ENCODE peak calls at places on chromosomes 6 and 20, in four cellular contexts. O is NT2/D1, L is HepG2, H is ascending aorta. T is an unnamed sample.

GRCh38 chr6:170052991-170053821 is 237.7 kb downstream of the DLL1 start:
- DNase-seq in L (no peak), O (no peak), H (no peak), T (no peak)

GRCh38 chr6:149728499-149729234 is 10.8 kb upstream of the LATS1 start:
- DNase-seq in O (no peak), H (no peak), L (no peak), T (peak)

GRCh38 chr6:121064345-121064744 is 269.9 kb downstream of the TBC1D32 start:
- DNase-seq in H (no peak), O (no peak), L (no peak), T (no peak)

GRCh38 chr6:17305219-17306001 is 24.2 kb downstream of the RBM24 start:
- DNase-seq in H (no peak), L (no peak), O (no peak), T (no peak)

GRCh38 chr20:24392612-24393011 is 76.8 kb upstream of the SYNDIG1 start:
- DNase-seq in H (no peak), L (no peak), O (no peak), T (no peak)

GRCh38 chr20:36082516-36082915 is 72.0 kb upstream of the EPB41L1 start:
- DNase-seq in O (no peak), L (no peak), H (no peak), T (peak)

GRCh38 chr20:57540889-57541288 is 15.9 kb upstream of the CTCFL start:
- DNase-seq in H (no peak), L (no peak), O (no peak), T (peak)

GRCh38 chr20:38692436-38693411 is 31.6 kb upstream of the SLC32A1 start:
- DNase-seq in O (peak), L (peak), H (no peak), T (peak)

GRCh38 chr6:112227992-112228391 is 26.4 kb downstream of the LAMA4 start:
- DNase-seq in O (no peak), L (no peak), H (no peak), T (no peak)

GRCh38 chr6:113291751-113292445 is 565.2 kb upstream of the MARCKS start:
- DNase-seq in L (no peak), O (no peak), H (no peak), T (no peak)

GRCh38 chr6:44456070-44456965 is 68.8 kb downstream of the CDC5L start:
- DNase-seq in L (peak), H (no peak), O (peak), T (peak)
- H3K4me3 ChIP-seq in L (no peak), H (peak), O (no peak), T (no peak)

DNA sequence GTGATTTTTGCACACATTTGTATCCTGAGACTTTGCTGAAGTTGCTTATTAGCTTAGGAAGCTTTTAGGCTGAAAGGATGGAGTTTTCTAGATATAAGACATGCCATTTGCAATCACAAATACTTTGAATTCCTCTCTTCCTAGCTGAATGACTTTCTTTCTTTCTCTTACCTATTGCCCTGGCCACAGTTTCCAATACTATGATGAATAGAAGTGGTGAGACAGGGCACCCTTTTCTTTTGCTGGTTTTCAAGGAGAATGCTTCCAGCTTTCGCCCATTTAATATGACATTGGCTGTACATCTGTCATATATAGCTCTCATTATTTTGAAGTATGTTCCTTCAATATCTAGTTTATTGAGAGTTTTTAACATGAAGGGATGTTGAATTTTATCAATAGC is 409.6 kb upstream of the EPHA7 start:
- DNase-seq in L (no peak), H (no peak), O (no peak), T (no peak)
- H3K4me3 ChIP-seq in L (no peak), H (no peak), O (no peak), T (no peak)

DNA sequence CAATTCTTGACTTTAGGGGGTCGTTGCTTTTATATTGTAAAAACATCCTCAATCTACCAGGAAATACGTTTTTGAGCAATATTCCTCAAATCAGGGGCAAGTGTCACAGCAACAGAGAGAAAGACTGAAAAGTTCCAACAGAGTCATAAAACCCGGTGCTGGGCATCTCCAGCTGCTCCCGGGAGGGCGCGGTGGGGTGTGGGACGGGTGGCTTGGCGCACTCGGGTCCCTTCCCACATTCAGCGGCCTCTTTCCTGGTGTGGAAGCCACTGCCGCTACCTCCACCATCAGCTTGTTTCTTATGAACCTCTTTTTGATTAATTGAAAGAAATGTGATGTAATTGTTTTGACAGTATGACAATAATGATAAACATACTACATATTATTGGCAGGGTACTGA is 98.2 kb downstream of the IRF4 start:
- DNase-seq in H (no peak), L (no peak), O (no peak), T (no peak)
- H3K4me3 ChIP-seq in H (no peak), L (no peak), O (no peak), T (no peak)

GRCh38 chr20:63775096-63775978 is 35.8 kb downstream of the SLC2A4RG start:
- DNase-seq in L (no peak), H (no peak), O (peak), T (no peak)
- H3K4me3 ChIP-seq in L (no peak), H (peak), O (peak), T (no peak)